ENCODE peak calls at places on chromosome 4, in five cellular contexts. K is neural progenitor cell; N is left lung; Z is naive thymus-derived CD4-positive, alpha-beta T cell; O is spleen. W is an unnamed sample.
A peak's percentile ranks its signal among the peaks of the same experiment; 100 is the strongest.

GRCh38 chr4:186019264-186019663 is 49.7 kb upstream of the TLR3 start:
- DNase-seq in K (no peak), N (no peak), Z (no peak), O (no peak), W (no peak)

GRCh38 chr4:93710101-93710846 is 118.3 kb upstream of the ATOH1 start:
- DNase-seq in K (peak; percentile 65), N (no peak), Z (no peak), O (no peak), W (no peak)

GRCh38 chr4:40194602-40195161 is 2.1 kb upstream of the RHOH start:
- DNase-seq in K (no peak), N (no peak), Z (peak; percentile 71), O (no peak), W (no peak)

GRCh38 chr4:82643994-82644730 is 82.4 kb upstream of the TMEM150C start:
- DNase-seq in K (no peak), N (no peak), Z (no peak), O (no peak), W (no peak)

GRCh38 chr4:184101711-184102110 is 116.0 kb downstream of the ENPP6 start:
- DNase-seq in K (no peak), N (no peak), Z (no peak), O (no peak), W (no peak)

GRCh38 chr4:156870166-156870565 is 101.4 kb downstream of the PDGFC start:
- DNase-seq in K (no peak), N (no peak), Z (no peak), O (no peak), W (no peak)

GRCh38 chr4:186900232-186900900 is 176.7 kb upstream of the FAT1 start:
- DNase-seq in K (no peak), N (no peak), Z (no peak), O (no peak), W (no peak)

GRCh38 chr4:38367642-38368189 is 296.3 kb upstream of the KLF3 start:
- DNase-seq in K (no peak), N (no peak), Z (no peak), O (no peak), W (no peak)

GRCh38 chr4:3213101-3213416 is 35.9 kb upstream of the MSANTD1 start:
- DNase-seq in K (no peak), N (no peak), Z (no peak), O (no peak), W (peak; percentile 9)

GRCh38 chr4:109649872-109650271 is 53.4 kb downstream of the CASP6 start:
- DNase-seq in K (no peak), N (no peak), Z (no peak), O (no peak), W (no peak)

GRCh38 chr4:155787113-155787710 is 28.4 kb downstream of the GUCY1B1 start:
- DNase-seq in K (peak; percentile 63), N (no peak), Z (no peak), O (no peak), W (no peak)

GRCh38 chr4:55545133-55545532 is 1.6 kb downstream of the CLOCK start:
- DNase-seq in K (peak; percentile 31), N (no peak), Z (no peak), O (no peak), W (no peak)

GRCh38 chr4:108527729-108528128 is 92.6 kb upstream of the RPL34 start:
- DNase-seq in K (no peak), N (no peak), Z (peak; percentile 41), O (no peak), W (no peak)

DNA sequence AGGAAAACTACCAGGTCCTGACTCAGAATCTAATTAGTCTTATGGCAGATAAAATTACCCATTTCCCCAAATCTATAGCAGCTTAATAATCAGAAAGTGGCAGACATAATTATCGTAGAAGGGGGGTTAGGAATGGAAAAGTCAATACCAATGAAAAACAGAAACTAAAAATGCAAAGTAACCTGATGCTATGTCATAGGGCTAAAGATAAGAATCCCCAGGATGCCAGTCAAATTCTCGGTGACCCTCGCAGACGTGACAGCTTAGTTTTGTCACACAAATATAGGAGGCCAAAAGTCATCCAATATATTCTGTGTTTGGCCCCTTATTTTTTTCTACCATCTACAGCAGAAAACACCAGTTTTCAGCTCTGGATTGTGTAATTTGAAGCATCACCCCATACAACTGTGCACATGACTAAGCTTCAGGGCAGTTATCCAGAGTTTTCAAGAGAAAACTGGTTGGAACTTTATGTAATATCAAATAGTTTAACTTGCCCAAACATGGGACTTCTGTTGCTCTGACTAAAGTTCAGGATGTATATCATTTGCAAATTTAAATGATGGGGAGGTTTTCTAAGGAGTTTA is 30.9 kb downstream of the RASSF6 start:
- DNase-seq in K (no peak), N (no peak), Z (no peak), O (no peak), W (no peak)
- H3K4me3 ChIP-seq in K (no peak overlapping the region), N (no peak overlapping the region), Z (no peak overlapping the region), O (no peak overlapping the region), W (no peak overlapping the region)

DNA sequence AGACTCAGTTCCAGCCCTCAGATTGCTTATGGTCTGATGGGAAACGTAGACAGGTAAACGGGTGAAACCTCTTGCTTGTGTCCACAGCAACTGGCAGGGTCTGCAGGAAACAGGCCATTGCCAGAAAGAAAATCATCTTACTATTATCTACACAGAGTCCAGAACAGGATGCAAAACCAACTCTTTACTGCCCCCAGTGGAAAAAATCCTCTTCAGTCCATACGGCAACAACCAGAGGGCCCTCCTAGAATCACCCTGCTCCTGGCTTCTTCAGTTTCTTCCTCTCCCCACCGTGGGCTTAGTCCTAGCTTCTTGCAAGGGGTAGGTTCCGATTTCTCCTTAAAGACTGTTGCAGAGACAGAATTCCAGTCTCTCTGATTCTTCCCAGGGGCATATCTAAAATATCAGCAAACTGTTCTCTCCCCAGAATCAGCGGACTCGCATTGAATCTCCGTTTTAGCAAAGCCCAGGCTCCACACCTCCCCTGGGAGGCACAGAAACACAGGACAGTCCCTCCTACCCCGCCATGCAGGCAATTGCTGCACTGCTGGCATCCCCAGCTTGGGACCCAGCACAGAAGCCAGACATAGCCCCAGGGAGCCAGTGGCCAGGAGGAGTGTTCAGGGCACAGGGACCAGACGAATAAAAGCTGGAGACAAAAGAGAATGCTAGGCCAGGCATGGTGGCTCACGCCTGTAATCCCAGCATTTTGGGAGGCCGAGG is 41.0 kb upstream of the SH3RF1 start:
- DNase-seq in K (peak; percentile 81), N (no peak), Z (no peak), O (no peak), W (no peak)
- H3K27ac ChIP-seq in K (no peak overlapping the region), N (no peak overlapping the region), Z (no peak overlapping the region), O (no peak overlapping the region), W (no peak overlapping the region)

DNA sequence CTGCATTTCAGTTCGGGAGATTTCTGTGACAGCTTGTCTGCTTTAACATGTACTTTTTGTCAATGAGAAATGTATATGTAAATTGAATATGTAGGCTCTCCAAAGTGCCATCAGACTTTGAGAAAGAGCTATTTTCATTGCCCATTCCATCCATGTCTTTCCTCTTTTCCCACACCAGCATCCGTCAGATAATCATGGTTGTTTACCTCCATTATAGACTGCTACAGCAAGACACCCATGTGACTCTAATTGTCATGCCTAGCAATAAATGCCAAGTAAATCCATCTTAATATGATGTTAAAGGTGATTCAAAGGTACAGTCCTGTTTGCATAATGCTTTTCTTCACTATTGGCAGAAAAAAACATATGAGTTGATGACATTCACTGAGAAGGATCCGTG is 1019.3 kb upstream of the GRID2 start:
- DNase-seq in K (no peak), N (no peak), Z (no peak), O (no peak), W (no peak)
- H3K4me3 ChIP-seq in K (no peak overlapping the region), N (no peak overlapping the region), Z (no peak overlapping the region), O (no peak overlapping the region), W (no peak overlapping the region)

DNA sequence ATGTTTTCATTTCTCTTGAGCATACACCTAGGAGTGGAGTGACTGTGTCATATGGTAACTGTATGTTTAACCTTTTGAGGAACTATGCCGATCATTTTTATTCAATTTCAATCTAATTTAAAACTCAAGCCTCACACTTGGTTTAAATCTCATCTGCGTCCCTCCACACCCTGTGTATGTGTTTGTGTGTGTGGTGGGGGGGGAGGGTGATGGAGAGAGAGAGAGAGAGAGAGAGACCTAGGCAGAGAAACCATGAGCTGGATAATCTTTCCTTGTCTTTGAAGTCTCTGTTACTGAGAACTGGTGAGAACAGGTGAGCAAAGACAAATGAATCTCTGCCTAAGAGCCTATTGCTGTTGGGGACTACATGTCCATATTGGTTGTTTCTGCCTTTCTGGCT is 105.0 kb downstream of the ARHGAP24 start:
- DNase-seq in K (no peak), N (no peak), Z (no peak), O (no peak), W (no peak)
- H3K27ac ChIP-seq in K (no peak overlapping the region), N (no peak overlapping the region), Z (no peak overlapping the region), O (no peak overlapping the region), W (no peak overlapping the region)

GRCh38 chr4:53576218-53576617 is 15.1 kb downstream of the LNX1 start:
- DNase-seq in K (no peak), N (no peak), Z (no peak), O (no peak), W (no peak)
- H3K4me3 ChIP-seq in K (no peak overlapping the region), N (no peak overlapping the region), Z (no peak overlapping the region), O (no peak overlapping the region), W (no peak overlapping the region)

GRCh38 chr4:152727784-152728183 is 48.0 kb upstream of the TMEM154 start:
- DNase-seq in K (no peak), N (no peak), Z (no peak), O (no peak), W (no peak)
- H3K27ac ChIP-seq in K (no peak overlapping the region), N (no peak overlapping the region), Z (no peak overlapping the region), O (no peak overlapping the region), W (no peak overlapping the region)

GRCh38 chr4:14783011-14783877 is 219.0 kb upstream of the CPEB2 start:
- DNase-seq in K (no peak), N (no peak), Z (no peak), O (no peak), W (no peak)
- H3K4me3 ChIP-seq in K (no peak overlapping the region), N (no peak overlapping the region), Z (no peak overlapping the region), O (no peak overlapping the region), W (no peak overlapping the region)

GRCh38 chr4:124726269-124726668 is 13.7 kb upstream of the ANKRD50 start:
- DNase-seq in K (no peak), N (no peak), Z (no peak), O (no peak), W (no peak)
- H3K27ac ChIP-seq in K (no peak overlapping the region), N (no peak overlapping the region), Z (no peak overlapping the region), O (no peak overlapping the region), W (no peak overlapping the region)

W was measured in aorta.